ENCODE peak calls at places on chromosome 18, in nine cellular contexts. H is K562, Q is transverse colon, Z is SK-N-SH, G is ovary, U is A549, M is H1, P is GM12878, C is stomach. K is an unnamed sample.

GRCh38 chr18:45566025-45566740 is 49.1 kb upstream of the SLC14A2 start:
- DNase-seq in H (no peak), Q (no peak), Z (no peak), G (no peak), U (no peak), M (no peak), P (no peak), C (no peak), K (peak; percentile 72)

GRCh38 chr18:26051845-26052244 is 38.6 kb downstream of the SS18 start:
- DNase-seq in H (no peak), Q (no peak), Z (peak; percentile 8), G (no peak), U (no peak), M (no peak), P (no peak), C (no peak), K (no peak)

GRCh38 chr18:24530630-24531111 is 70.2 kb downstream of the HRH4 start:
- DNase-seq in H (no peak), Q (no peak), Z (no peak), G (no peak), U (no peak), M (no peak), P (no peak), C (no peak), K (no peak)

GRCh38 chr18:44520981-44521672 is 159.6 kb upstream of the SETBP1 start:
- DNase-seq in H (no peak), Q (no peak), Z (no peak), G (no peak), U (no peak), M (no peak), P (no peak), C (no peak), K (no peak)

GRCh38 chr18:27843783-27844415 is 333.0 kb downstream of the CDH2 start:
- DNase-seq in H (no peak), Q (no peak), Z (no peak), G (no peak), U (no peak), M (no peak), P (no peak), C (no peak), K (no peak)

GRCh38 chr18:60861575-60861974 is 471.7 kb upstream of the CDH20 start:
- DNase-seq in H (no peak), Q (no peak), Z (no peak), G (no peak), U (no peak), M (no peak), P (no peak), C (no peak), K (no peak)

GRCh38 chr18:24534737-24535136 is 74.3 kb downstream of the HRH4 start:
- DNase-seq in H (no peak), Q (no peak), Z (no peak), G (no peak), U (no peak), M (no peak), P (no peak), C (no peak), K (no peak)

GRCh38 chr18:10838594-10838993 is 310.8 kb downstream of the PIEZO2 start:
- DNase-seq in H (no peak), Q (no peak), Z (no peak), G (no peak), U (no peak), M (no peak), P (peak; percentile 65), C (no peak), K (no peak)

GRCh38 chr18:44909191-44909719 is 228.6 kb downstream of the SETBP1 start:
- DNase-seq in H (no peak), Q (peak; percentile 25), Z (no peak), G (no peak), U (no peak), M (no peak), P (peak; percentile 68), C (no peak), K (peak; percentile 21)

GRCh38 chr18:61869631-61870030 is 23.2 kb downstream of the RNF152 start:
- DNase-seq in H (no peak), Q (no peak), Z (no peak), G (no peak), U (no peak), M (no peak), P (no peak), C (no peak), K (no peak)

GRCh38 chr18:24400587-24400986 is 3.0 kb upstream of the OSBPL1A start:
- DNase-seq in H (no peak), Q (no peak), Z (no peak), G (no peak), U (no peak), M (no peak), P (no peak), C (no peak), K (no peak)

GRCh38 chr18:3449702-3450357 is at the start of gene TGIF1:
- DNase-seq in H (peak; percentile 86), Q (peak; percentile 88), Z (peak; percentile 77), G (peak; percentile 86), U (no peak), M (no peak), P (no peak), C (peak; percentile 83), K (peak; percentile 82)

GRCh38 chr18:33606621-33607020 is 28.6 kb downstream of the ASXL3 start:
- DNase-seq in H (no peak), Q (no peak), Z (no peak), G (no peak), U (no peak), M (no peak), P (no peak), C (no peak), K (no peak)

GRCh38 chr18:46335551-46336059 is 231.4 kb downstream of the HAUS1 start:
- DNase-seq in H (no peak), Q (no peak), Z (peak; percentile 75), G (no peak), U (no peak), M (no peak), P (no peak), C (no peak), K (no peak)

GRCh38 chr18:2846241-2846637 is 567 bp upstream of the EMILIN2 start:
- DNase-seq in H (no peak), Q (no peak), Z (no peak), G (no peak), U (no peak), M (no peak), P (no peak), C (no peak), K (no peak)

GRCh38 chr18:56257215-56257614 is 381.2 kb downstream of the TXNL1 start:
- DNase-seq in H (no peak), Q (no peak), Z (no peak), G (no peak), U (no peak), M (no peak), P (peak; percentile 28), C (no peak), K (no peak)
- TF ChIP-seq EP300 in H (no peak), Q (no peak), Z (no peak), G (no peak), U (no peak), M (no peak), P (no peak), C (no peak), K (no peak)

DNA sequence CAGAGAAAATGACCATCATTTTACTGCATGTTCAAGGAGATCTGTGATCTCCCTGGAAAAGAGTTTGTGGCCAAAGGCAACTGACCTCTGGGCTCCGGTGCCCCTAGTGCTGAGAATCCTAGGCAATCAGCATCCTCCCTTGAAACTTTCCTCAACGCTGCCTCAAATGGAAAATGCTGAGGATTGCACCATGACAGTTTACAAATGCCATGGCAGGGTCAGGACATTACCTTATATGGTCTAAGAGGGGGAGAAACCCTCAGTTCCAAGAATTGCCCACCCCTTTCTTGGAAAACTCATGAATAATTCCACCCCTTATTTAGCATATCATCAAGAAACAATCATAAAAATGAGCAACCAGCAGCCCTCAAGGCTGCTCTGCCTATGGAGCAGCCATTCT is 48.3 kb downstream of the ALPK2 start:
- DNase-seq in H (no peak), Q (no peak), Z (no peak), G (no peak), U (no peak), M (no peak), P (no peak), C (no peak), K (no peak)
- TF ChIP-seq CTCF in H (no peak), Q (no peak), Z (peak; percentile 33), G (no peak), U (no peak), M (peak; percentile 74), P (no peak), C (no peak), K (no peak)

DNA sequence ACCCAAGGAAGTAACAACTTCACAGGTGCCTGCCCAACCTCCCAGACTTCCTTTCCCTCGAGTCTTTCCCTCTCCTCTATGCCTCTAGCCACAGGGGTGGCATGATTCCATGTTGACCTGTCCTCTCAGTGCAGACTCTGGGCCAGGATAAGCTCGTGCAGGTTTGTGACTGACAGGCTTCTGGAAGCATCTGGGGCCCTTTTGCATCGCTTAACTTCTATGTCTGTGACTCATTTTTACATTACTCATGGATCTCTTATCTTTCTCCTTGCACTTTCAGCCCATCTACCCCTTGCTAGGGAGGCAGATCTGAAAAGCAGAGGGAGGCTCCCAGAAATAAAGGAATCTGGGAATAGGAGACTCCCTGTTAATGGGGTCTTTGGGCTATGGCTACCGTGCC is 98.5 kb upstream of the RIOK3 start:
- DNase-seq in H (peak; percentile 34), Q (no peak), Z (no peak), G (no peak), U (peak; percentile 3), M (no peak), P (no peak), C (no peak), K (no peak)
- TF ChIP-seq EP300 in H (no peak), Q (no peak), Z (no peak), G (no peak), U (no peak), M (no peak), P (no peak), C (no peak), K (no peak)

GRCh38 chr18:70468861-70469570 is 180.2 kb downstream of the SOCS6 start:
- DNase-seq in H (no peak), Q (no peak), Z (no peak), G (no peak), U (no peak), M (no peak), P (no peak), C (no peak), K (no peak)

GRCh38 chr18:70461323-70462077 is 172.7 kb downstream of the SOCS6 start:
- DNase-seq in H (no peak), Q (no peak), Z (no peak), G (no peak), U (no peak), M (no peak), P (no peak), C (no peak), K (no peak)

GRCh38 chr18:70463085-70463484 is 174.2 kb downstream of the SOCS6 start:
- DNase-seq in H (no peak), Q (no peak), Z (no peak), G (no peak), U (no peak), M (no peak), P (no peak), C (no peak), K (no peak)

GRCh38 chr18:70462078-70462439 is 173.2 kb downstream of the SOCS6 start:
- DNase-seq in H (peak; percentile 6), Q (no peak), Z (no peak), G (no peak), U (no peak), M (no peak), P (no peak), C (no peak), K (no peak)

GRCh38 chr18:70464343-70465114 is 175.7 kb downstream of the SOCS6 start:
- DNase-seq in H (peak; percentile 31), Q (peak; percentile 77), Z (peak; percentile 86), G (peak; percentile 58), U (peak; percentile 82), M (peak; percentile 34), P (no peak), C (peak; percentile 73), K (peak; percentile 64)
- TF ChIP-seq CTCF in H (peak; percentile 51), Q (peak; percentile 29), Z (peak; percentile 51), G (no peak), U (peak; percentile 37), M (peak; percentile 29), P (no peak), C (no peak), K (peak; percentile 21)